ENCODE peak calls at places on chromosomes 16 and 17, in four cellular contexts. One of them, this sample, is unnamed. For H3K4me1, the result is how much of the 10 kb centered on the place peaks cover.

GRCh38 chr16:88804552-88805339 is 1.2 kb downstream of the CDT1 start:
- DNase-seq in K562: peak
- DNase-seq in right cardiac atrium: no peak
- DNase-seq in ascending aorta: no peak
- DNase-seq in this sample: no peak

GRCh38 chr17:3944485-3945388 is 19.5 kb downstream of the ATP2A3 start:
- DNase-seq in K562: peak
- DNase-seq in right cardiac atrium: peak
- DNase-seq in ascending aorta: no peak
- DNase-seq in this sample: peak

GRCh38 chr16:67967956-67968439 is 439 bp downstream of the SLC12A4 start:
- DNase-seq in K562: peak
- DNase-seq in right cardiac atrium: peak
- DNase-seq in ascending aorta: no peak
- DNase-seq in this sample: peak

GRCh38 chr16:80369559-80369958 is 171.2 kb upstream of the DYNLRB2 start:
- DNase-seq in K562: no peak
- DNase-seq in right cardiac atrium: peak
- DNase-seq in ascending aorta: no peak
- DNase-seq in this sample: peak

GRCh38 chr16:54957403-54957802 is 26.7 kb downstream of the IRX5 start:
- DNase-seq in K562: peak
- DNase-seq in right cardiac atrium: no peak
- DNase-seq in ascending aorta: no peak
- DNase-seq in this sample: peak

GRCh38 chr17:77491921-77492445 is 351.2 kb downstream of the SEC14L1 start:
- DNase-seq in K562: no peak
- DNase-seq in right cardiac atrium: no peak
- DNase-seq in ascending aorta: no peak
- DNase-seq in this sample: no peak

GRCh38 chr16:15879255-15879804 is 9.1 kb downstream of the CEP20 start:
- DNase-seq in K562: peak
- DNase-seq in right cardiac atrium: no peak
- DNase-seq in ascending aorta: no peak
- DNase-seq in this sample: no peak

GRCh38 chr16:16861546-16861945 is 482.6 kb downstream of the NPIPA7 start:
- DNase-seq in K562: peak
- DNase-seq in right cardiac atrium: peak
- DNase-seq in ascending aorta: no peak
- DNase-seq in this sample: peak

GRCh38 chr17:67390646-67391480 is 13.8 kb downstream of the PITPNC1 start:
- DNase-seq in K562: no peak
- DNase-seq in right cardiac atrium: peak
- DNase-seq in ascending aorta: peak
- DNase-seq in this sample: peak

GRCh38 chr17:16215002-16215272 is 397 bp downstream of the NCOR1 start:
- DNase-seq in K562: no peak
- DNase-seq in right cardiac atrium: peak
- DNase-seq in ascending aorta: no peak
- DNase-seq in this sample: peak

GRCh38 chr17:32356750-32357149 is 6.8 kb downstream of the ZNF207 start:
- DNase-seq in K562: no peak
- DNase-seq in right cardiac atrium: no peak
- DNase-seq in ascending aorta: no peak
- DNase-seq in this sample: no peak
- H3K4me1 ChIP-seq in K562: under half
- H3K4me1 ChIP-seq in right cardiac atrium: under half
- H3K4me1 ChIP-seq in ascending aorta: under half
- H3K4me1 ChIP-seq in this sample: under half

GRCh38 chr17:40109471-40109824 is 9.1 kb upstream of the NR1D1 start:
- DNase-seq in K562: no peak
- DNase-seq in right cardiac atrium: no peak
- DNase-seq in ascending aorta: no peak
- DNase-seq in this sample: no peak
- H3K4me1 ChIP-seq in K562: half or more
- H3K4me1 ChIP-seq in right cardiac atrium: under half
- H3K4me1 ChIP-seq in ascending aorta: under half
- H3K4me1 ChIP-seq in this sample: half or more

DNA sequence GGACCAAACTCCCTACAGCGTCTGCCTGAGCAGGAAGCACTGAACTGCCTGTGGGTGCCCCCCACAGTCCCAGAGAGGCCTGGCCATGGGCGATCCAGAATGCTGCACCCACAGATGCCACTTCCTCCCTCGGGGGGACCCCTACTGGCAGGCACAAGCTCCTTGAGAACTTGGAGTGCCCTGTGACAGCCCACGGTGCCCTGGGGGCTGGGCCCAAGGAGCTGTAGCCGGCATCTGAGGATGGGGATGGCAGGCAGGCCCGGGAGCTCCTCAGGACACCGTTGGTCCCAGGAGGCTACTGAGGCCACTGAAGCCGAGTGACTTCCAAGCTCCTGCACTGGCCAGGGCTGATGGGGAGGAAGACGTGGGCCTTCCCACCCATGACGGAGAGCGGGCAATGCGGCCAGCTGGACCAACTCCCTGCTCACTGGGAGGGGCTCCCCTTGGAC is 15.1 kb upstream of the RASD1 start:
- DNase-seq in K562: no peak
- DNase-seq in right cardiac atrium: no peak
- DNase-seq in ascending aorta: no peak
- DNase-seq in this sample: no peak
- H3K4me1 ChIP-seq in K562: under half
- H3K4me1 ChIP-seq in right cardiac atrium: under half
- H3K4me1 ChIP-seq in ascending aorta: under half
- H3K4me1 ChIP-seq in this sample: half or more

DNA sequence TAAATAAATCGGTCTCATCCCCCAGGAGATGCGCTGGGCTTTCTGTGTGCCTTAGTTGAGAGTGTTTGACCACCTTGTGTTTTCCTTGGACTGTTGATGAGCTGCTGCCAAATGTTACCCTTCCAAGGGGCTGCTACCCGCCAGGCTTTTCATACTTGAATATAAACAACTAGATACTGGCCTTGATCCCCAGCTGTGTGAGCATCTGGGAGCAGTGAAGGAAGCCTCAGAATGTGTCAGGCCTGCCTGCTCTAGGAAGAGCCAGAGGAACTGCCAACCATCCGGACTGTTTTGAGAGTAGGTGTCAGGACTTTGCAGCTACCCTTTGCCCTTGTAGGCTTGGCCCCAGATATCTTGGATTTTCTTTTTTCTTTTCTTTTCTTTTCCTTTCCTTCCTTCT is 57.8 kb downstream of the LDHD start:
- DNase-seq in K562: no peak
- DNase-seq in right cardiac atrium: no peak
- DNase-seq in ascending aorta: no peak
- DNase-seq in this sample: no peak
- H3K4me1 ChIP-seq in K562: half or more
- H3K4me1 ChIP-seq in right cardiac atrium: under half
- H3K4me1 ChIP-seq in ascending aorta: under half
- H3K4me1 ChIP-seq in this sample: under half

GRCh38 chr17:46144246-46144645 is 49.0 kb downstream of the KANSL1 start:
- DNase-seq in K562: no peak
- DNase-seq in right cardiac atrium: no peak
- DNase-seq in ascending aorta: no peak
- DNase-seq in this sample: no peak
- H3K4me1 ChIP-seq in K562: under half
- H3K4me1 ChIP-seq in right cardiac atrium: under half
- H3K4me1 ChIP-seq in ascending aorta: under half
- H3K4me1 ChIP-seq in this sample: under half

DNA sequence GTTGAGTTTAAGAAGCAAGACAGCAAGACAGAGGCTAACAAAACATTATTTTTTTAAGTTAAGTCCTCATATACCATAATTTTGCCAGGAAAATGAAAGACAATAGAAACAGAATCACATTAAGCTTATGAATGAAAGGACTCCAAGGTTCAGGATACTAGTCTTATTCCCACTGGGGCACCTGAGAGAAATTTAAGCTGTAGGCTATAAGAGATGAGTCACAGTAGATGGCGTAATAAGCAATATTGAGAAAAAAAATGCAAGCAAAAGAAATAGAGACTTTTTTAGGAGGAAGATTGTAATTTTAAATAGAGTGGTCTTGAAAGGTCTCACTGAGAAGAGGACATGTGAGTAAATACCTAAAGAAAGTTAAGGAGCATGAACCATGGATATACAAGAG is 57.1 kb upstream of the KIF2B start:
- DNase-seq in K562: no peak
- DNase-seq in right cardiac atrium: no peak
- DNase-seq in ascending aorta: no peak
- DNase-seq in this sample: no peak
- H3K4me1 ChIP-seq in K562: under half
- H3K4me1 ChIP-seq in right cardiac atrium: under half
- H3K4me1 ChIP-seq in ascending aorta: under half
- H3K4me1 ChIP-seq in this sample: under half

GRCh38 chr17:75082683-75083082 is 5.1 kb upstream of the SLC16A5 start:
- DNase-seq in K562: no peak
- DNase-seq in right cardiac atrium: no peak
- DNase-seq in ascending aorta: no peak
- DNase-seq in this sample: no peak
- H3K4me1 ChIP-seq in K562: under half
- H3K4me1 ChIP-seq in right cardiac atrium: under half
- H3K4me1 ChIP-seq in ascending aorta: under half
- H3K4me1 ChIP-seq in this sample: half or more

DNA sequence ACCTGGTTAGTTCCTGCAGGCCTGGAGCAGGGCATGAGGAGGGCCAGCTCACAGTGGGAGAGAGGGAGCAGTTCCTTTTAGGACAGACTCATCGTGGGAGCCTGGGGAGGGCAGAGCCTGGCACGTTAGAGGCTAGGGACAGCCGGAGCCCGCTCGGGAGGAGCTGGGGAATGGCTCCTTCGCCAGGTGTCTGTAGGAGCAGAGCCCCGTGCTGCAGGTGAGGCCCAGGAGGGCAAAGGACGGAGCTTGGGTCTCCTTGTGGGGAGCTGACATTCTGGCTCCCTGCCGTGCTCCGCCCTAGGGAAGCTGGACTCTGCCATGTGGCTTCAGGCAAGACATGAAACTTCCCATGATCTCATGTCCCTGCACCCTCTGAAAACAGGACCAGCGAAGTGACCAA is 18.7 kb upstream of the MTSS2 start:
- DNase-seq in K562: no peak
- DNase-seq in right cardiac atrium: no peak
- DNase-seq in ascending aorta: no peak
- DNase-seq in this sample: no peak
- H3K4me1 ChIP-seq in K562: under half
- H3K4me1 ChIP-seq in right cardiac atrium: under half
- H3K4me1 ChIP-seq in ascending aorta: under half
- H3K4me1 ChIP-seq in this sample: half or more

DNA sequence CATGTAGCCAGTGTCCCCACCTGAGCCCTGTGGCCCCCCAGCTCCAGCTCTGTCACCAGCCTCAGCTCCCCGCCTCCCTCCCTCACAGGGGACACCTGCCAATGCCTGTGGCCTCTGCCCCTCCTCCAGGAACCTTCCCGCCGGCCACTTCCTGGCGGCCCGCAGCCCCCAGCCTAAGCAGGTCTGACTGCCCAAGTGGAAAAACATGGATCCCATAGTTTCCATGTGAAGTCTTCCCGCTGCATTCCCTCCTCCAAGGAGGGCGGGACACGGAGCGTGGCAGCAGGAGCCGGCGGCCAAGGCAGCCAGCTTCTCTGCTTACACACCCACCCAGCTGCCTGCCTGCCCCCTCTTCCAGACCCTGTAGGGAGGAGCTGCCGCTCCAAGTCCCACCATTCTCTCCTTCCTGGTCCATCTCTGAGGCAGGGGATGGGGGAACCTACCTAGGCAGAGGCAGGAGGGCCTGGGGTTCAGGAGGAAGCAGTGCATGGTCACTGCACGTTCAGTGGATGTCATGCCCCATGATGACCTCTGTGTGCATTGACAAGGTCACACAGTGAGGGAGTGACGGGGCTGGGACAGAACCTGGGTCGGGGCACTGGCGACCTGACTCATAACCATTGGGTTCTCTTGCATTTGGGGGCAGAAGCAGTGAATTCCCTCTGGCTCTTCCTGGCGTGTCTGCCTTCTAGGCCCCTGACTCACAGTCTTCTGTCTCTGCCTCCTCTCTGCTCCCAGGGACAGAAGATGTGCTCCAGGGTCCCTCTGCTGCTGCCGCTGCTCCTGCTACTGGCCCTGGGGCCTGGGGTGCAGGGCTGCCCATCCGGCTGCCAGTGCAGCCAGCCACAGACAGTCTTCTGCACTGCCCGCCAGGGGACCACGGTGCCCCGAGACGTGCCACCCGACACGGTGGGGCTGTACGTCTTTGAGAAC is 8.7 kb downstream of the VASN start:
- DNase-seq in K562: peak
- DNase-seq in right cardiac atrium: peak
- DNase-seq in ascending aorta: no peak
- DNase-seq in this sample: no peak
- H3K4me1 ChIP-seq in K562: under half
- H3K4me1 ChIP-seq in right cardiac atrium: under half
- H3K4me1 ChIP-seq in ascending aorta: half or more
- H3K4me1 ChIP-seq in this sample: under half